ENCODE peak calls at places on chromosomes 6 and 20, in nine cellular contexts. B, W, P, L, I, M, A, X and D are unnamed samples.

GRCh38 chr20:58182521-58183140 is 45.8 kb downstream of the ANKRD60 start:
- DNase-seq in B (no peak), W (no peak), P (no peak), L (no peak), I (no peak), M (no peak), A (no peak), X (no peak), D (no peak)

GRCh38 chr6:111872521-111873177 is 603 bp downstream of the FYN start:
- DNase-seq in B (peak), W (peak), P (no peak), L (peak), I (peak), M (peak), A (peak), X (peak), D (peak)

GRCh38 chr6:149026530-149026942 is 279.7 kb downstream of the UST start:
- DNase-seq in B (peak), W (no peak), P (peak), L (peak), I (no peak), M (peak), A (peak), X (peak), D (no peak)

GRCh38 chr6:145044606-145045275 is 690.6 kb downstream of the EPM2A start:
- DNase-seq in B (no peak), W (no peak), P (no peak), L (no peak), I (no peak), M (peak), A (peak), X (peak), D (no peak)

GRCh38 chr6:159970659-159971063 is 1.8 kb downstream of the IGF2R start:
- DNase-seq in B (no peak), W (no peak), P (no peak), L (no peak), I (no peak), M (no peak), A (no peak), X (no peak), D (no peak)

GRCh38 chr6:166763606-166764472 is 136.8 kb upstream of the RPS6KA2 start:
- DNase-seq in B (no peak), W (no peak), P (no peak), L (no peak), I (no peak), M (no peak), A (no peak), X (no peak), D (no peak)

GRCh38 chr6:54085526-54085925 is 25.7 kb upstream of the MLIP start:
- DNase-seq in B (no peak), W (no peak), P (no peak), L (no peak), I (no peak), M (peak), A (peak), X (peak), D (no peak)

GRCh38 chr6:12196326-12196936 is 93.7 kb upstream of the EDN1 start:
- DNase-seq in B (no peak), W (no peak), P (peak), L (no peak), I (no peak), M (peak), A (peak), X (peak), D (no peak)